ENCODE peak calls at places on chromosomes 6 and 20, in four cellular contexts. One of them, this sample, is unnamed. For H3K4me1, the result is how much of the 10 kb centered on the place peaks cover.

GRCh38 chr20:38635721-38636285 is 34.2 kb downstream of the ARHGAP40 start:
- DNase-seq in mammary epithelial cell: peak
- DNase-seq in cardiac muscle cell: peak
- DNase-seq in neural progenitor cell: no peak
- DNase-seq in this sample: no peak

GRCh38 chr20:19932170-19932667 is 84.9 kb upstream of the NAA20 start:
- DNase-seq in cardiac muscle cell: peak
- DNase-seq in mammary epithelial cell: peak
- DNase-seq in neural progenitor cell: no peak
- DNase-seq in this sample: no peak

GRCh38 chr20:61815176-61815575 is 250.5 kb downstream of the TAF4 start:
- DNase-seq in mammary epithelial cell: no peak
- DNase-seq in cardiac muscle cell: no peak
- DNase-seq in neural progenitor cell: no peak
- DNase-seq in this sample: no peak

GRCh38 chr6:125570546-125570945 is 178.9 kb upstream of the HEY2 start:
- DNase-seq in mammary epithelial cell: no peak
- DNase-seq in cardiac muscle cell: peak
- DNase-seq in neural progenitor cell: no peak
- DNase-seq in this sample: no peak

GRCh38 chr6:127120109-127120786 is 1.8 kb downstream of the RSPO3 start:
- DNase-seq in cardiac muscle cell: no peak
- DNase-seq in mammary epithelial cell: no peak
- DNase-seq in neural progenitor cell: peak
- DNase-seq in this sample: no peak

GRCh38 chr6:1388081-1388926 is 1.1 kb upstream of the FOXF2 start:
- DNase-seq in neural progenitor cell: peak
- DNase-seq in cardiac muscle cell: no peak
- DNase-seq in mammary epithelial cell: no peak
- DNase-seq in this sample: no peak

GRCh38 chr20:50436052-50436656 is 74.0 kb upstream of the PTPN1 start:
- DNase-seq in mammary epithelial cell: no peak
- DNase-seq in neural progenitor cell: no peak
- DNase-seq in cardiac muscle cell: no peak
- DNase-seq in this sample: no peak

GRCh38 chr6:111589366-111589765 is 16.3 kb downstream of the TRAF3IP2 start:
- DNase-seq in mammary epithelial cell: peak
- DNase-seq in neural progenitor cell: no peak
- DNase-seq in cardiac muscle cell: peak
- DNase-seq in this sample: no peak

GRCh38 chr20:22779878-22780277 is 195.5 kb upstream of the FOXA2 start:
- DNase-seq in neural progenitor cell: no peak
- DNase-seq in mammary epithelial cell: no peak
- DNase-seq in cardiac muscle cell: no peak
- DNase-seq in this sample: no peak

GRCh38 chr20:53722515-53723036 is 128.9 kb upstream of the ZNF217 start:
- DNase-seq in cardiac muscle cell: no peak
- DNase-seq in mammary epithelial cell: no peak
- DNase-seq in neural progenitor cell: no peak
- DNase-seq in this sample: no peak

GRCh38 chr6:35064508-35065440 is 76.4 kb downstream of the TCP11 start:
- DNase-seq in neural progenitor cell: no peak
- DNase-seq in cardiac muscle cell: no peak
- DNase-seq in mammary epithelial cell: no peak
- DNase-seq in this sample: no peak

GRCh38 chr20:49278817-49279676 is 1.2 kb upstream of the ZNFX1 start:
- DNase-seq in neural progenitor cell: peak
- DNase-seq in mammary epithelial cell: no peak
- DNase-seq in cardiac muscle cell: peak
- DNase-seq in this sample: no peak

GRCh38 chr6:113381957-113382356 is 475.2 kb upstream of the MARCKS start:
- DNase-seq in neural progenitor cell: no peak
- DNase-seq in mammary epithelial cell: no peak
- DNase-seq in cardiac muscle cell: peak
- DNase-seq in this sample: no peak

GRCh38 chr6:170437719-170438401 is 115.2 kb downstream of the PSMB1 start:
- DNase-seq in cardiac muscle cell: no peak
- DNase-seq in mammary epithelial cell: peak
- DNase-seq in neural progenitor cell: no peak
- DNase-seq in this sample: no peak

GRCh38 chr20:17658648-17658993 is 23.4 kb downstream of the RRBP1 start:
- DNase-seq in cardiac muscle cell: no peak
- DNase-seq in neural progenitor cell: no peak
- DNase-seq in mammary epithelial cell: no peak
- DNase-seq in this sample: no peak
- H3K4me1 ChIP-seq in cardiac muscle cell: under half
- H3K4me1 ChIP-seq in neural progenitor cell: under half
- H3K4me1 ChIP-seq in mammary epithelial cell: under half
- H3K4me1 ChIP-seq in this sample: under half

GRCh38 chr6:141103246-141103645 is 1029.5 kb upstream of the GJE1 start:
- DNase-seq in mammary epithelial cell: peak
- DNase-seq in neural progenitor cell: no peak
- DNase-seq in cardiac muscle cell: peak
- DNase-seq in this sample: no peak

GRCh38 chr6:141095308-141095707 is 1037.4 kb upstream of the GJE1 start:
- DNase-seq in neural progenitor cell: no peak
- DNase-seq in cardiac muscle cell: no peak
- DNase-seq in mammary epithelial cell: no peak
- DNase-seq in this sample: no peak

GRCh38 chr6:141097471-141097870 is 1035.3 kb upstream of the GJE1 start:
- DNase-seq in mammary epithelial cell: peak
- DNase-seq in neural progenitor cell: no peak
- DNase-seq in cardiac muscle cell: peak
- DNase-seq in this sample: no peak
- H3K4me3 ChIP-seq in mammary epithelial cell: no peak
- H3K4me3 ChIP-seq in neural progenitor cell: no peak
- H3K4me3 ChIP-seq in cardiac muscle cell: no peak
- H3K4me3 ChIP-seq in this sample: no peak

DNA sequence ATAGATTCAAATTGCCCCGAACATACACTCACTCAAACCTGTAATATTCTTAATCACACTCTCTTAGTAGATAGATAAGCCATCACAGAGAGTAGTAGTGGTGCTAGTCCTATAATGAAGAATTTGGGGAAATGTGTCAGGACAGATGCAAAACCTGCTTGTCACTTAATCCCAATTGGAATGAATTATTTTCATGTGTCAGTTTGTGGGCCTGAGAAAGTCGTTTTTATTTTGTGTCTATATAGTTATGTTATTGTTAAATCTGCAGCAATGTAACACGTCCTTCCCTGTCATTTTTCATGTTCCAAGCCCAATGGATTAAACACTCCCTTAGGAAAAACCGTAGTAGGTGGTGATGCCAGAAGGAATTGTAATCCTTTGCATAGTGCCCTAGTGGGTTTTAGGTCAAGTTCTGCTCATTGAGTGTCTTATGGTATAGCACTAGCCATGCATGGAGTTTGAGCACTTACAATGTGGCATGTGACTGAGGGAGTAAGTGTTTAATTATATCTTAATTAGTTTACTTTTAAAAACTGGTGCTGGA is 106.0 kb upstream of the PRSS16 start:
- DNase-seq in mammary epithelial cell: no peak
- DNase-seq in neural progenitor cell: no peak
- DNase-seq in cardiac muscle cell: no peak
- DNase-seq in this sample: no peak
- H3K4me1 ChIP-seq in mammary epithelial cell: under half
- H3K4me1 ChIP-seq in neural progenitor cell: under half
- H3K4me1 ChIP-seq in cardiac muscle cell: under half
- H3K4me1 ChIP-seq in this sample: under half

DNA sequence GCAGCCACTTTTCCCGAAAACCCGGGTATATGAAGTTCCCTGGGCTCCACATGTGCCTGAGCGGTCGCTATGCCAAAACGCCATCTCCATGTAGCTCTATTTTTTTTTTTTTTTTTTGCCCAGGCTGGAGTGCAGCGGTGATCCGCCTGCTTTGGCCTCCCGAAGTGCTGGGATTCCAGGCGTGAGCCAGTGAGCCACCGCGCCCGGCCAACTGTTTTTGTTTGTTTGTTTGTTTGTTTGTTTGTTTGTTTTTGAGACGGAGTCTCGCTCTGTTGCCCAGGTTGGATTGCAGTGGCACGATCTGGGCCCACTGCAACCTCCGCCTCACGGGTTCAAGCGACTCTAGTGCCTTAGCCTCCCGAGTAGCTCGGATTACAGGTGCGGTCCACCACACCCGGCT is 237.5 kb upstream of the IRAK1BP1 start:
- DNase-seq in cardiac muscle cell: no peak
- DNase-seq in mammary epithelial cell: no peak
- DNase-seq in neural progenitor cell: no peak
- DNase-seq in this sample: no peak
- H3K4me3 ChIP-seq in cardiac muscle cell: no peak
- H3K4me3 ChIP-seq in mammary epithelial cell: no peak
- H3K4me3 ChIP-seq in neural progenitor cell: no peak
- H3K4me3 ChIP-seq in this sample: no peak

GRCh38 chr20:37236462-37236861 is 25.2 kb downstream of the GHRH start:
- DNase-seq in neural progenitor cell: no peak
- DNase-seq in mammary epithelial cell: no peak
- DNase-seq in cardiac muscle cell: no peak
- DNase-seq in this sample: no peak

GRCh38 chr20:37237656-37238055 is 24.0 kb downstream of the GHRH start:
- DNase-seq in cardiac muscle cell: no peak
- DNase-seq in mammary epithelial cell: no peak
- DNase-seq in neural progenitor cell: no peak
- DNase-seq in this sample: no peak

GRCh38 chr20:37238426-37238825 is 23.2 kb downstream of the GHRH start:
- DNase-seq in mammary epithelial cell: no peak
- DNase-seq in neural progenitor cell: no peak
- DNase-seq in cardiac muscle cell: no peak
- DNase-seq in this sample: no peak

GRCh38 chr20:37240337-37241055 is 21.1 kb downstream of the GHRH start:
- DNase-seq in mammary epithelial cell: peak
- DNase-seq in neural progenitor cell: no peak
- DNase-seq in cardiac muscle cell: no peak
- DNase-seq in this sample: no peak

GRCh38 chr20:37239026-37239451 is 22.6 kb downstream of the GHRH start:
- DNase-seq in neural progenitor cell: no peak
- DNase-seq in cardiac muscle cell: no peak
- DNase-seq in mammary epithelial cell: no peak
- DNase-seq in this sample: no peak
- H3K4me1 ChIP-seq in neural progenitor cell: under half
- H3K4me1 ChIP-seq in cardiac muscle cell: under half
- H3K4me1 ChIP-seq in mammary epithelial cell: under half
- H3K4me1 ChIP-seq in this sample: under half

This sample was measured in naive thymus-derived CD4-positive, alpha-beta T cell.